ENCODE peak calls at places on chromosomes 7 and 10, in six cellular contexts. O is transverse colon, N is GM23338, T is HCT116, X is suprapubic skin, J is spleen. K is an unnamed sample.

GRCh38 chr7:46627038-46627315 is 705.9 kb upstream of the IGFBP3 start:
- DNase-seq in T (no peak), O (no peak), N (no peak), J (no peak), X (no peak), K (no peak)

GRCh38 chr7:145212050-145212449 is 376.2 kb upstream of the TPK1 start:
- DNase-seq in X (no peak), O (no peak), J (no peak), N (no peak), T (no peak), K (no peak)

GRCh38 chr10:47322300-47323061 is at the start of gene GDF2:
- DNase-seq in X (peak), O (no peak), J (no peak), T (no peak), N (no peak), K (no peak)

GRCh38 chr7:30304177-30304884 is 19.9 kb downstream of the ZNRF2 start:
- DNase-seq in T (no peak), X (no peak), N (no peak), J (no peak), O (no peak), K (no peak)

GRCh38 chr10:44873156-44873555 is 38.0 kb upstream of the TMEM72 start:
- DNase-seq in T (no peak), J (no peak), O (no peak), X (no peak), N (no peak), K (no peak)

GRCh38 chr7:55020481-55020871 is 1.7 kb downstream of the EGFR start:
- DNase-seq in T (no peak), X (peak), O (peak), J (no peak), N (no peak), K (peak)

GRCh38 chr10:110641256-110641655 is 2.9 kb upstream of the RBM20 start:
- DNase-seq in O (peak), X (no peak), J (no peak), T (peak), N (peak), K (no peak)

GRCh38 chr10:106551501-106551900 is 613.0 kb downstream of the SORCS1 start:
- DNase-seq in O (no peak), T (no peak), N (no peak), X (no peak), J (no peak), K (no peak)

GRCh38 chr10:58755688-58756087 is 243.0 kb downstream of the BICC1 start:
- DNase-seq in N (no peak), X (no peak), J (no peak), T (no peak), O (peak), K (peak)

GRCh38 chr7:142790565-142790964 is 19.8 kb downstream of the PRSS2 start:
- DNase-seq in X (no peak), O (no peak), J (no peak), N (no peak), T (no peak), K (no peak)

GRCh38 chr10:78937800-78938694 is 130.7 kb upstream of the ZMIZ1 start:
- DNase-seq in J (peak), X (no peak), T (no peak), N (peak), O (no peak), K (no peak)

GRCh38 chr10:93383562-93383981 is 98.6 kb downstream of the MYOF start:
- DNase-seq in J (no peak), O (no peak), X (no peak), T (no peak), N (no peak), K (no peak)

DNA sequence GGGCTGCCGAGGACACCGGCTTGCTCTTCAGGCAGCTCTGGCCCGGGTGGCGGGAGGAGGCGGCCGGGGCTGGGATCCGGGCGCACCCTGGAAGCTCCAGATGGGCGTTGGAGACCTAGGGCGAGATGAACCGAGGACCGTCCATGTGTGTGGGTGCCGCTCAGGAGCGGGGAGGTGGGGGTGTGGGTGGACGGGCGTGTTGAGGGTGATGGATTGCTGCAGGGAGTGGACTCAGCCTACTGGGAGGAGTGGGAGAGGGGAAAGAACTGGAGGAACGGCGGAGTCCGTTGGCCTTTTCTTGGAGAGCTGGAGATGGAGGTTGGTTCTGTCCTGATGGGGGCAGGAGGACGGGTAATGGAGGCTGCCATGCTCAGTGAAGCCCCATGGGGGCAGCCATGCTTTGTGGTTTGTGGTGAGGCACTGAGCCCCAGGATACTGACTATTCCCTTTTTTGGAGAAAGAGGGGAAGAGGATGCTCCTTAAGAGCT is 27.1 kb downstream of the HIF1AN start:
- DNase-seq in J (no peak), T (no peak), O (no peak), X (no peak), N (peak), K (no peak)
- TF ChIP-seq POLR2AphosphoS5 in J (no peak), T (no peak), O (no peak), X (no peak), N (no peak), K (no peak)

GRCh38 chr10:4677296-4678021 is 148.5 kb upstream of the AKR1E2 start:
- DNase-seq in N (no peak), T (no peak), O (no peak), X (no peak), J (no peak), K (no peak)
- TF ChIP-seq POLR2AphosphoS5 in N (no peak), T (no peak), O (peak), X (no peak), J (no peak), K (no peak)

DNA sequence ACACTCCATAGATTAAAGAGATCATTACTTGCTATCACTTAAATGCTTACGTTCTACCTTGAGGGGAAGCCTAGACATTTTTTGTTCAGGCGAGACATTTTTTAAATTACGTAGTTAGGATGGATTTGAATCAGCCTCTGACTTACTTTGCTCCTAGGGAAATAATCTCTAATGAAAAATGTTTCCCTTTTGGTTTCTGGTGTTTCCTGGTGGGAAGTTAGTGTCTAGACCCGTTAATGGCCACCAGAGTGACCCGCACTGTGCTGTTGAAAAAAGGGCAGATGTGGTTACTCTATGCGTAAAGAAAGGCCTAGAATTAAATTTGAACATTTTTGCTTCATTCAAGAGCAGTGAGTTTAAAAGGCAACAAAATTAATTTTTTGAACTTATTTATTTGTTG is 3.8 kb downstream of the ZNF365 start:
- DNase-seq in X (no peak), N (no peak), T (no peak), O (no peak), J (no peak), K (no peak)
- TF ChIP-seq POLR2AphosphoS5 in X (no peak), N (no peak), T (no peak), O (no peak), J (no peak), K (no peak)

GRCh38 chr7:140625908-140626868 is 14.4 kb downstream of the DENND2A start:
- DNase-seq in O (peak), J (no peak), N (peak), X (peak), T (no peak), K (no peak)
- TF ChIP-seq POLR2AphosphoS5 in O (peak), J (peak), N (no peak), X (no peak), T (no peak), K (no peak)

DNA sequence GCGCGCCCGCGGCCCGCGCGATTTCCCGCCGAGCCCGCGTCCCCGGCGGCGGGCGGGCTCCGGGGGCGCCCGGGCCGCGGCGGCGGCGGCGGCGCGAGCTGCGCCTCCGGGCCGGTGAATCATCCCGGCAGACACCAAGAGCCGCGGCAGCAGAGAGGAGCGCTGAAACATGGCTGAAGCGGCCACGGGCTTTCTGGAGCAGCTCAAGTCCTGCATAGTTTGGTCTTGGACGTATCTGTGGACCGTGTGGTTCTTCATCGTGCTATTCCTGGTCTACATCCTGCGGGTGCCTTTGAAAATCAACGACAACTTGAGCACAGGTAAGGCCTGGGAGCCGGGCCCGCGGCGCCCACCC is at the start of gene ST7:
- DNase-seq in N (peak), O (peak), T (peak), X (no peak), J (peak), K (peak)
- TF ChIP-seq POLR2AphosphoS5 in N (peak), O (peak), T (no peak), X (no peak), J (peak), K (no peak)

K was measured in prostate gland.